ENCODE peak calls at places on chromosomes 12 and 14, in nine cellular contexts. U, C, W, E, X, B, A, R and G are unnamed samples.

GRCh38 chr14:73524493-73524892 is 12.4 kb upstream of the ACOT1 start:
- DNase-seq in U (no peak), C (no peak), W (no peak), E (no peak), X (no peak), B (no peak), A (no peak), R (peak; percentile 48), G (no peak)

GRCh38 chr14:91396959-91397815 is 20.4 kb downstream of the CCDC88C start:
- DNase-seq in U (no peak), C (no peak), W (peak; percentile 17), E (no peak), X (peak; percentile 88), B (no peak), A (no peak), R (peak; percentile 72), G (peak; percentile 82)

GRCh38 chr12:31118347-31118830 is 44.7 kb downstream of the DDX11 start:
- DNase-seq in U (no peak), C (no peak), W (no peak), E (no peak), X (no peak), B (no peak), A (no peak), R (no peak), G (peak; percentile 57)

GRCh38 chr12:13198921-13199320 is 2.4 kb downstream of the EMP1 start:
- DNase-seq in U (no peak), C (no peak), W (peak; percentile 70), E (no peak), X (no peak), B (no peak), A (no peak), R (no peak), G (no peak)

GRCh38 chr12:117000316-117000715 is 89.6 kb downstream of the FBXW8 start:
- DNase-seq in U (no peak), C (no peak), W (no peak), E (no peak), X (no peak), B (no peak), A (no peak), R (no peak), G (no peak)

GRCh38 chr12:107057071-107057834 is 36.1 kb downstream of the CRY1 start:
- DNase-seq in U (no peak), C (no peak), W (peak; percentile 80), E (no peak), X (no peak), B (no peak), A (no peak), R (no peak), G (no peak)

GRCh38 chr14:99323603-99324185 is 51.7 kb upstream of the BCL11B start:
- DNase-seq in U (no peak), C (no peak), W (no peak), E (no peak), X (no peak), B (no peak), A (peak; percentile 67), R (no peak), G (no peak)

GRCh38 chr14:105137481-105138020 is 31.0 kb downstream of the JAG2 start:
- DNase-seq in U (peak; percentile 70), C (peak; percentile 50), W (no peak), E (no peak), X (no peak), B (no peak), A (no peak), R (no peak), G (no peak)

GRCh38 chr12:50517456-50518048 is 12.8 kb downstream of the DIP2B start:
- DNase-seq in U (no peak), C (no peak), W (peak; percentile 74), E (no peak), X (no peak), B (no peak), A (no peak), R (no peak), G (no peak)

GRCh38 chr12:111435661-111436201 is 30.0 kb downstream of the SH2B3 start:
- DNase-seq in U (no peak), C (no peak), W (no peak), E (no peak), X (no peak), B (no peak), A (no peak), R (no peak), G (peak; percentile 51)

DNA sequence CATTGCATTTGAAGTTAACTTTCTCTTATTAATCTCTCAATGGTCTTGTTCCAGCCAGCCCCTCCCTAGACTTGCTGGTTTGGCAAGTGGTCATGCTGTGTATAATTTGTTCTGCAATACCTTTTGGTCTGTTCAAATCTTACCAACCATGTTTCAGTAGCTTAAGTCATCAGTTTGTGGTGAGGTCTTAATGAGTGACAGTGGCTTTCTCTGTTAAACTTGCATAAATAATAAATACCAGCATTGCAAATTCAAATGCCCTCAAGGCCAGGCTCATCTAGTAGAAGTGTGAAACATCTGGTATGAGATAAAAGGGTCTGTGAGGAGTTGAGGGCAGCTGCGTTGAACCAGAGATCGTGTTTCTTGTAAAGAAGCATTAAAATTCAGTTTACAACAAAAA is 319.5 kb downstream of the TMEM117 start:
- DNase-seq in U (no peak), C (no peak), W (no peak), E (no peak), X (no peak), B (no peak), A (no peak), R (no peak), G (no peak)
- H3K27ac ChIP-seq in U (no peak overlapping the region), C (no peak overlapping the region), W (no peak overlapping the region), E (no peak overlapping the region), X (no peak overlapping the region), B (no peak overlapping the region), A (no peak overlapping the region), R (no peak overlapping the region), G (no peak overlapping the region)

GRCh38 chr12:55428844-55429243 is 2.8 kb downstream of the OR6C76 start:
- DNase-seq in U (no peak), C (no peak), W (no peak), E (no peak), X (no peak), B (no peak), A (no peak), R (no peak), G (no peak)
- H3K4me3 ChIP-seq in U (no peak overlapping the region), C (no peak overlapping the region), W (no peak overlapping the region), E (no peak overlapping the region), X (no peak overlapping the region), B (no peak overlapping the region), A (no peak overlapping the region), R (no peak overlapping the region), G (no peak overlapping the region)

DNA sequence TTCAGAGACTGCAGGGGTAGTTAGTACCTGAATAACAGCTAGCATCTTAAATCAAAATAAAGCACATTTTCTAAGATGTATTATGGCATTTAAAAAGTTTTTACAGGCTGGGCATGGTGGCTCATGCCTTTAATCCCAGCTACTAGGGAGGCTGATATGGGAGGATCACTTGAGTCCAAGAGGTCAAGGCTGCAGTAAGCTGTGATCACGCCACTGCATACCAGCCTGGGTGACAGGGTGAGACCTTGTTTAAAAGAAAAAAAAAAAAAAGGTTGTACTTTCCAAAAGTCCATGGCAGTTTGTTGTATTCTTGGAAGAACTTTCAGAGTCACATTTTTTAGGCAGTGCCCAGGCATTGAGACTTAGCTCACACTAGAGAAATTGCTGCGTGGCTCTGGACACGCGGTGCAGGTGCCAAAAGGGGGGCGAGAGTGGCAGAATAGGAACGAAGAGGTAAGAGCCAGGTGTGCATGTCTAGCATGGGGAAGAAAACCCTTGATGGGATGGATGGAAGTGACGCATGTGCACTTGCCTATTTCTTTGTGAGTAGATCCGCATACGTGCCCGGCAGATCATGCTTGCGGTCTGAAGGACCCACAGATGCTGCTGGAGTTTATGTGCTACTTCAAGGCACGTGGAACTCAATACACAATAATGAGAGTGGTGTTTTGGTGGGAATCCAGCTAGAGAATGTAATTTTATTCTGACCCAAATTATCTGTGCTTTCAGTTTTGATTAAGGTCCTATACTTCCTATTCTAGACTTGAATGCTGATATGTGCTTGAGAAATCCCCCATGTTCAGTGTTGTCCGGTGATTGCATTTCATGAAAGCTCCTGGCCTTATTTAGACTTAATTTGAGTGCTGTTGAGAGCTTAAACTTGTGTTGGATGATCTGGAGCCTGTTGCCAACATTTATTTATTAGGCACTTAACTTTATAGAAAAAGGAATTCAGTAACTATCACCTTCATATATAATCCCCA is 11.9 kb downstream of the ANKRD13A start:
- DNase-seq in U (no peak), C (no peak), W (no peak), E (no peak), X (peak; percentile 35), B (no peak), A (no peak), R (no peak), G (no peak)
- TF ChIP-seq POLR2A in U (no peak), C (no peak), W (no peak), E (no peak), X (no peak), B (no peak), A (no peak), R (no peak), G (no peak)

DNA sequence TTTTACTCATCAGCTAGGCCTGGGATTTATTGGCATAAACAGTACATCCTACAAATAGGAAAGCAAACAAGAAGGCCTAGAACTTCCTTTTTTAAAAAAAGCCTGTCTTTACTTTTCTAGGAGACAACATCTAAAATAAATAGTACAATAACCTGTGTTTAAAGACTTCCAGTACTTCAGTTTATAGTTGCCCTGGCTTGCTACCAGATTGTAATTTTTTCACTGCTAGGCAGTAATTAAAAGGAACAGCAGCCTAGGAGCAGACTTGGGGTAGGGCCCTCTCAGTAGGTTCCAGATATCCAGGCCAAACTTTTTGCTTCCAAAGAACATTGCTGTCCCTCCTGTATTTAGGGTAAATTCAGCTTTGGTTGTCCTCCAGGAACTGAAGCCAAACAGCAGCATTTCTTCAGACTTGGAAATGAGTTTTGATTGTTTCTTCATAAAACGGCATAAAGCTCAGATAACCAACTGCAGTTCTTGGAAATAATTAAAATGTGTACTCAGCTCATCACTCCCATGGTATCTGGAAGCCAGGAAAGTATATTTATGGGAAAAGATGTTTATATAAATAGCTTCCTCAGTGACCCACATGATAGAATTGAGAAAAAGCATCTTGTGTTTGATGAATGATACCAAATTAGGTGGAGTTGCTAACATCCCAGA is 61.7 kb downstream of the PPP1R36 start:
- DNase-seq in U (no peak), C (no peak), W (no peak), E (no peak), X (no peak), B (no peak), A (no peak), R (no peak), G (no peak)
- H3K27ac ChIP-seq in U (peak overlapping the region; percentile 6), C (peak overlapping the region; percentile 81), W (no peak overlapping the region), E (no peak overlapping the region), X (peak overlapping the region; percentile 71), B (peak overlapping the region; percentile 37), A (peak overlapping the region; percentile 15), R (peak overlapping the region; percentile 60), G (peak overlapping the region; percentile 22)

DNA sequence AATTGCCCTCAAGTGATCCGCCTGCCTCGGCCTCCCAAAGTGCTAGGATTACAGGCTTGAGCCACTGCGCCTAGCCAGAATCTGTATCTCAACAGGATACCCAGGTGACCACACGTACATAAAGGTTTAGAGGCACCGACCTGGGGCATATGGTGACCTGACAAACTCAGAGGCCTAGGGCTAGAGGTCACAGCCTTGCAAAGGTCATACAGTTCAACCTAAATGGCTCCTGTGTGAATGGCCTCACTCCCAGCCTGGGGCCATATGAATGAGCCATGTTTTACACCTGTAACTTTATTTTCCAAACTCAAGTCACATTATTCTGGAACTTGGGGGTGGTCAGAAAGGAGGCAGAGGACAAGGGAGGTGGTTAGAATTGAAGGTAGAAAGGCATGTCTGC is 10.0 kb downstream of the STXBP6 start:
- DNase-seq in U (no peak), C (no peak), W (no peak), E (no peak), X (no peak), B (no peak), A (no peak), R (no peak), G (no peak)
- H3K4me3 ChIP-seq in U (no peak overlapping the region), C (no peak overlapping the region), W (no peak overlapping the region), E (no peak overlapping the region), X (no peak overlapping the region), B (no peak overlapping the region), A (no peak overlapping the region), R (no peak overlapping the region), G (no peak overlapping the region)